ENCODE peak calls at places on chromosomes 4 and X, in five cellular contexts. N, F, I, A and B are unnamed samples.

GRCh38 chr4:184921456-184921855 is 95.7 kb upstream of the ACSL1 start:
- DNase-seq in N (no peak), F (no peak), I (no peak), A (no peak), B (no peak)

GRCh38 chr4:107624024-107624423 is 96.0 kb downstream of the PAPSS1 start:
- DNase-seq in N (no peak), F (no peak), I (no peak), A (no peak), B (no peak)

GRCh38 chrX:21740329-21741274 is 17.3 kb downstream of the SMPX start:
- DNase-seq in N (no peak), F (no peak), I (no peak), A (no peak), B (no peak)

GRCh38 chr4:87977521-87978278 is 2.2 kb downstream of the SPP1 start:
- DNase-seq in N (no peak), F (no peak), I (no peak), A (no peak), B (no peak)

GRCh38 chr4:83075696-83076095 is 38.8 kb downstream of the PLAC8 start:
- DNase-seq in N (no peak), F (peak), I (peak), A (no peak), B (peak)

GRCh38 chr4:152369903-152370296 is 166.0 kb downstream of the FBXW7 start:
- DNase-seq in N (peak), F (no peak), I (no peak), A (no peak), B (peak)

GRCh38 chrX:153797415-153798015 is 3.0 kb downstream of the SSR4 start:
- DNase-seq in N (no peak), F (no peak), I (no peak), A (no peak), B (no peak)

GRCh38 chr4:56307423-56307822 is 79.9 kb downstream of the AASDH start:
- DNase-seq in N (no peak), F (peak), I (peak), A (no peak), B (peak)

GRCh38 chr4:154082760-154083530 is 294.1 kb upstream of the SFRP2 start:
- DNase-seq in N (peak), F (no peak), I (peak), A (no peak), B (peak)

GRCh38 chrX:10021461-10022272 is 54.5 kb downstream of the CLDN34 start:
- DNase-seq in N (no peak), F (peak), I (no peak), A (no peak), B (peak)

GRCh38 chr4:170057851-170058250 is 31.7 kb upstream of the MFAP3L start:
- DNase-seq in N (no peak), F (no peak), I (no peak), A (no peak), B (no peak)

GRCh38 chr4:146076081-146076480 is 99.4 kb upstream of the LSM6 start:
- DNase-seq in N (no peak), F (no peak), I (no peak), A (no peak), B (no peak)

GRCh38 chrX:2628751-2629315 is 62.3 kb upstream of the CD99 start:
- DNase-seq in N (no peak), F (no peak), I (no peak), A (no peak), B (no peak)

GRCh38 chr4:99087887-99088484 is 602 bp downstream of the ADH5 start:
- DNase-seq in N (peak), F (peak), I (peak), A (no peak), B (peak)

GRCh38 chr4:132114885-132115284 is 1034.2 kb upstream of the PCDH10 start:
- DNase-seq in N (no peak), F (no peak), I (peak), A (no peak), B (peak)

GRCh38 chr4:130486186-130486585 is 1390.2 kb downstream of the C4orf33 start:
- DNase-seq in N (no peak), F (peak), I (no peak), A (no peak), B (peak)

GRCh38 chr4:7387925-7388324 is 46.8 kb downstream of the PSAPL1 start:
- DNase-seq in N (no peak), F (no peak), I (no peak), A (no peak), B (no peak)

GRCh38 chr4:681736-682451 is 7.1 kb downstream of the SLC49A3 start:
- DNase-seq in N (peak), F (no peak), I (no peak), A (peak), B (no peak)

GRCh38 chr4:109067509-109068205 is 234.8 kb downstream of the COL25A1 start:
- DNase-seq in N (no peak), F (peak), I (peak), A (no peak), B (no peak)

GRCh38 chr4:184748251-184748652 is 14.4 kb upstream of the CENPU start:
- DNase-seq in N (no peak), F (no peak), I (no peak), A (no peak), B (no peak)

GRCh38 chrX:30904632-30905031 is 15.6 kb upstream of the TAB3 start:
- DNase-seq in N (no peak), F (no peak), I (no peak), A (no peak), B (no peak)